ENCODE peak calls at places on chromosomes 1 and 21, in six cellular contexts. H, E, J, A, W and I are unnamed samples.

GRCh38 chr1:8094481-8095241 is 68.6 kb upstream of the ERRFI1 start:
- DNase-seq in H (no peak), E (no peak), J (no peak), A (peak; percentile 92), W (no peak), I (peak; percentile 93)

GRCh38 chr1:79741720-79742421 is 735.3 kb upstream of the ADGRL4 start:
- DNase-seq in H (no peak), E (no peak), J (no peak), A (no peak), W (no peak), I (no peak)

GRCh38 chr1:8512504-8512903 is 194.6 kb downstream of the SLC45A1 start:
- DNase-seq in H (no peak), E (no peak), J (no peak), A (no peak), W (no peak), I (no peak)

GRCh38 chr21:39556176-39556575 is 56.6 kb upstream of the B3GALT5 start:
- DNase-seq in H (no peak), E (no peak), J (no peak), A (no peak), W (no peak), I (no peak)

GRCh38 chr1:47559944-47560695 is 122.3 kb downstream of the FOXD2 start:
- DNase-seq in H (no peak), E (no peak), J (no peak), A (no peak), W (no peak), I (no peak)

GRCh38 chr1:66489146-66489545 is 44.8 kb upstream of the SGIP1 start:
- DNase-seq in H (no peak), E (no peak), J (no peak), A (peak; percentile 32), W (no peak), I (no peak)

GRCh38 chr1:240100351-240100750 is 8.7 kb downstream of the FMN2 start:
- DNase-seq in H (no peak), E (no peak), J (no peak), A (no peak), W (no peak), I (peak; percentile 55)

GRCh38 chr1:80054129-80054528 is 1047.6 kb upstream of the ADGRL4 start:
- DNase-seq in H (no peak), E (no peak), J (no peak), A (peak; percentile 29), W (no peak), I (peak; percentile 89)

GRCh38 chr1:15684468-15685283 is 556 bp downstream of the PLEKHM2 start:
- DNase-seq in H (peak; percentile 84), E (no peak), J (peak; percentile 77), A (no peak), W (peak; percentile 59), I (no peak)

GRCh38 chr21:44930543-44930981 is 9.3 kb upstream of the SLX9 start:
- DNase-seq in H (peak; percentile 78), E (no peak), J (peak; percentile 73), A (no peak), W (peak; percentile 38), I (no peak)

GRCh38 chr1:112866151-112866550 is 89.8 kb downstream of the SLC16A1 start:
- DNase-seq in H (peak; percentile 20), E (peak; percentile 13), J (no peak), A (peak; percentile 73), W (no peak), I (peak; percentile 92)

GRCh38 chr1:34982820-34983376 is 2.2 kb downstream of the TMEM35B start:
- DNase-seq in H (no peak), E (no peak), J (no peak), A (no peak), W (no peak), I (no peak)

GRCh38 chr1:204085876-204086275 is 13.0 kb downstream of the SOX13 start:
- DNase-seq in H (no peak), E (no peak), J (no peak), A (no peak), W (no peak), I (no peak)

GRCh38 chr1:230752407-230752806 is 5.2 kb downstream of the CAPN9 start:
- DNase-seq in H (peak; percentile 83), E (no peak), J (peak; percentile 87), A (no peak), W (no peak), I (no peak)

GRCh38 chr1:174160109-174160473 is 771 bp downstream of the RABGAP1L start:
- DNase-seq in H (peak; percentile 81), E (no peak), J (peak; percentile 72), A (peak; percentile 22), W (peak; percentile 59), I (peak; percentile 37)

GRCh38 chr1:31507676-31508530 is 68.4 kb upstream of the TINAGL1 start:
- DNase-seq in H (no peak), E (no peak), J (no peak), A (no peak), W (no peak), I (no peak)

GRCh38 chr21:45234127-45234526 is 53.6 kb downstream of the POFUT2 start:
- DNase-seq in H (no peak), E (no peak), J (no peak), A (no peak), W (no peak), I (no peak)

GRCh38 chr1:228289239-228289849 is 81.5 kb downstream of the OBSCN start:
- DNase-seq in H (peak; percentile 55), E (no peak), J (peak; percentile 51), A (no peak), W (no peak), I (no peak)

GRCh38 chr1:204746838-204747442 is 61.4 kb upstream of the LRRN2 start:
- DNase-seq in H (no peak), E (peak; percentile 11), J (no peak), A (peak; percentile 27), W (no peak), I (peak; percentile 33)

DNA sequence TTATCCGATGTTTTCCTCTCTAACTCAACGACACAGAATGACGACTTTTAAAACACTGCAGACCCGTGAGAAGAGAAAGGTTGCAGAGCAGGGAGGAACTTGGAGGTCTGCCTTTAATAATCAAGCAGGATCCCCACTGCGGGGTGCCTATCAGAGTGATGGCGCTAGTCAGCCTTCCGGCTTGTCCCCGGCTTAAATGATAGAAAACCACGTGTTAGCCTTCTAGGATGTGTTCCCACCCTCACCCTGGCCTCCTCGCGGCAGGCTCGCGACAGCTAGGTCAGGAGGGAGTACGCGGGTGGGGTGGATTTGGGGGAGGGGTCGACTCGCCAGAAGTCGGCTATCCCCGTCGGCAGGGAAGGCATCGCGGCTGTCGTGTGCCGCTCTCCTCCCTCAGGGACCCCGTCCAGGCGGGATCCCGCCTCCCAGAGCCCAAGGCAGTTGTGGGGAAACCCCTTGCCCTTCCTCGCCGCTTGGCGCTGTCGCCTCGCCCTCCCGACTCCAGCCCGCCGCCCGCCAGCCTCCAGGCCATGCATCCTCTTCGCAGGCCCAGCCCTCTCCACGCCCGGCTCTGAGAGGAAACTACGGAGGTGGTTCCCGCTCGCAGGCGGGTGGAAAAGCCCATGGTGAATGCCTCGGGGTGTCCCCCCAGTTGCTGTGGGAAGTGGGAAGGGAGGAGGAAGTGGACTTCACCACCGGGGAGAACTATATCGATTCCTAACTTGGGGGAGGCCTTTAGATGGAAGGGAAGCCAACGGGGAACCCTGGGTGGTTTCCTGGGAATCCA is 1.1 kb upstream of the SMG7 start:
- DNase-seq in H (peak; percentile 95), E (peak; percentile 10), J (peak; percentile 90), A (peak; percentile 79), W (peak; percentile 74), I (peak; percentile 81)
- TF ChIP-seq CTCF in H (no peak), E (no peak), J (no peak), A (peak; percentile 14), W (peak; percentile 4), I (no peak)

GRCh38 chr1:61132176-61133047 is 50.1 kb downstream of the NFIA start:
- DNase-seq in H (no peak), E (no peak), J (no peak), A (peak; percentile 44), W (no peak), I (peak; percentile 48)
- H3K4me3 ChIP-seq in H (peak overlapping the region; percentile 4), E (no peak overlapping the region), J (peak overlapping the region; percentile 10), A (no peak overlapping the region), W (peak overlapping the region; percentile 35), I (no peak overlapping the region)

DNA sequence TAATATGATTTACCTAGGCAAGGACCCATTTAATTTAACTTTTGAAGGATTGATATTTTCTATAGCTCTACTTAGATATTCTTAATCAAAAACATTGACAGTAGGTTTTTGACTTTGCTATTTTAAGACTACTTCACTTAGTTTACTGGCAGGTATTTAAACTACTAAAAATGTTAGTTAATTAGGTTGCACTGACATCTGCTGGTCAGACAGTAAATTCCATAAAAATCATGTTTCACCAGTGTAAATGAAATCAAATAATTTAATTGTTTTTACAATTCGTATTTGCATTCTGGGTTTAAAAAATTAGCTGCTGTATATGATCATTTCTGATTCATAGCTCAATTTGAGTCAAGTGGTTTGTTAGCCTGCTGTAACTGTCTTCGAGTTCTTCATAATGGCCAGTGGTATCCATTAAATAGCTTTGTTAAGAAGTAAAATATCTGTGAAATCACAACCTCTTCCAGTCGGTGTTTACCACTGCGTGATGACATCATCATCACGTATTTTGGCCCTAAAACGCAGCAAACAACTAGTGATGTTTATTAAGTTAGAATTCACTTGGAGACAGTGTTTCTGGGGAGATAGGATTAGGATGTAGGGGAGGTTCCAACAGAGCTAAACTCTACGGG is 26.2 kb downstream of the EXTL2 start:
- DNase-seq in H (no peak), E (peak; percentile 21), J (no peak), A (no peak), W (no peak), I (peak; percentile 72)
- TF ChIP-seq CTCF in H (peak; percentile 69), E (peak; percentile 46), J (peak; percentile 75), A (no peak), W (peak; percentile 65), I (peak; percentile 35)

GRCh38 chr1:165697881-165698842 is at the start of gene ALDH9A1:
- DNase-seq in H (peak; percentile 95), E (no peak), J (peak; percentile 95), A (peak; percentile 79), W (peak; percentile 93), I (peak; percentile 84)

GRCh38 chr1:165697491-165697880 is 876 bp downstream of the ALDH9A1 start:
- DNase-seq in H (no peak), E (no peak), J (no peak), A (no peak), W (no peak), I (no peak)

GRCh38 chr1:165696625-165697100 is 1.7 kb downstream of the ALDH9A1 start:
- DNase-seq in H (no peak), E (peak; percentile 95), J (no peak), A (peak; percentile 38), W (no peak), I (peak; percentile 91)

GRCh38 chr1:165703648-165704047 is 5.3 kb upstream of the ALDH9A1 start:
- DNase-seq in H (no peak), E (no peak), J (no peak), A (no peak), W (no peak), I (no peak)

GRCh38 chr1:165699577-165699976 is 1.2 kb upstream of the ALDH9A1 start:
- DNase-seq in H (no peak), E (no peak), J (no peak), A (no peak), W (no peak), I (no peak)
- H3K4me3 ChIP-seq in H (no peak overlapping the region), E (no peak overlapping the region), J (no peak overlapping the region), A (no peak overlapping the region), W (no peak overlapping the region), I (no peak overlapping the region)

GRCh38 chr1:90475623-90476022 is 241.5 kb downstream of the BARHL2 start:
- DNase-seq in H (no peak), E (no peak), J (no peak), A (no peak), W (no peak), I (peak; percentile 3)
- TF ChIP-seq CTCF in H (no peak), E (peak; percentile 20), J (no peak), A (peak; percentile 63), W (no peak), I (peak; percentile 45)